ENCODE peak calls at places on chromosomes 16 and 17, in five cellular contexts. One of them, this sample, is unnamed.

GRCh38 chr16:89187337-89188063 is 12.8 kb downstream of the SLC22A31 start:
- DNase-seq in neuronal stem cell: no peak
- DNase-seq in H1: peak; percentile 50
- DNase-seq in mesenchymal stem cell: peak; percentile 45
- DNase-seq in H9: no peak
- DNase-seq in this sample: no peak

GRCh38 chr17:78019367-78019975 is 61.0 kb downstream of the TNRC6C start:
- DNase-seq in neuronal stem cell: no peak
- DNase-seq in H1: no peak
- DNase-seq in mesenchymal stem cell: peak; percentile 50
- DNase-seq in H9: no peak
- DNase-seq in this sample: peak; percentile 55

GRCh38 chr17:27559996-27560481 is 70.9 kb upstream of the LGALS9 start:
- DNase-seq in neuronal stem cell: no peak
- DNase-seq in H1: no peak
- DNase-seq in mesenchymal stem cell: peak; percentile 85
- DNase-seq in H9: no peak
- DNase-seq in this sample: no peak

GRCh38 chr16:48561960-48562393 is 48.0 kb downstream of the N4BP1 start:
- DNase-seq in neuronal stem cell: no peak
- DNase-seq in H1: no peak
- DNase-seq in mesenchymal stem cell: peak; percentile 28
- DNase-seq in H9: no peak
- DNase-seq in this sample: no peak

GRCh38 chr17:31494259-31495048 is 103.0 kb downstream of the RAB11FIP4 start:
- DNase-seq in neuronal stem cell: no peak
- DNase-seq in H1: no peak
- DNase-seq in mesenchymal stem cell: no peak
- DNase-seq in H9: no peak
- DNase-seq in this sample: peak; percentile 66

GRCh38 chr17:31424944-31425582 is 33.6 kb downstream of the RAB11FIP4 start:
- DNase-seq in neuronal stem cell: no peak
- DNase-seq in H1: peak; percentile 47
- DNase-seq in mesenchymal stem cell: no peak
- DNase-seq in H9: no peak
- DNase-seq in this sample: peak; percentile 60

GRCh38 chr16:84761448-84762368 is 58.1 kb upstream of the CRISPLD2 start:
- DNase-seq in neuronal stem cell: no peak
- DNase-seq in H1: no peak
- DNase-seq in mesenchymal stem cell: peak; percentile 50
- DNase-seq in H9: no peak
- DNase-seq in this sample: no peak

GRCh38 chr17:47871048-47871447 is 20.1 kb upstream of the SP6 start:
- DNase-seq in neuronal stem cell: no peak
- DNase-seq in H1: no peak
- DNase-seq in mesenchymal stem cell: no peak
- DNase-seq in H9: no peak
- DNase-seq in this sample: no peak

GRCh38 chr16:51268237-51268636 is 117.2 kb upstream of the SALL1 start:
- DNase-seq in neuronal stem cell: no peak
- DNase-seq in H1: no peak
- DNase-seq in mesenchymal stem cell: peak; percentile 1
- DNase-seq in H9: no peak
- DNase-seq in this sample: no peak

GRCh38 chr16:12925026-12925425 is 23.6 kb downstream of the SHISA9 start:
- DNase-seq in neuronal stem cell: no peak
- DNase-seq in H1: no peak
- DNase-seq in mesenchymal stem cell: no peak
- DNase-seq in H9: no peak
- DNase-seq in this sample: no peak

GRCh38 chr16:73068546-73069401 is 20.8 kb upstream of the ZFHX3 start:
- DNase-seq in neuronal stem cell: no peak
- DNase-seq in H1: no peak
- DNase-seq in mesenchymal stem cell: peak; percentile 97
- DNase-seq in H9: no peak
- DNase-seq in this sample: peak; percentile 33

DNA sequence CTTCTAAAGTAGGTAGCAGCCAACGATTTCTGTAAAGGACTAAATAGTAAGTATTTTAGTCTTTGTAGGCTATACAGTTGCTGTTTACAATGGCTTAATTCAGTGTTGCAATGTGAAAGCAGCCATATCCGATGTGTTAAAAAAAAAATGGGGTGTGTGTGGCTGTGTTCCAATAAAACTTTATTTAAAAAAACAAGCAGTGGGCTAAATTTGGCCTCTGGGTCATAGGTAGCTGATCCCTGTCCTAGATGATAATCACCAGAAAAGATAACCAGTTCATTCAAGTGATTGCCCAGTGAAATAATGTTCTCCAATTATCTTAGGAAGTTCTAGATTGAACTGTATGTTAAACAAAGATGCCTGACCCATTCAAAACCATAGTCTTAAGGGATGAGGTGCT is 124.3 kb downstream of the MAP2K6 start:
- DNase-seq in neuronal stem cell: no peak
- DNase-seq in H1: no peak
- DNase-seq in mesenchymal stem cell: peak; percentile 7
- DNase-seq in H9: no peak
- DNase-seq in this sample: no peak
- H3K4ac ChIP-seq in neuronal stem cell: no peak overlapping the region
- H3K4ac ChIP-seq in H1: no peak overlapping the region
- H3K4ac ChIP-seq in mesenchymal stem cell: no peak overlapping the region
- H3K4ac ChIP-seq in H9: no peak overlapping the region
- H3K4ac ChIP-seq in this sample: no peak overlapping the region

DNA sequence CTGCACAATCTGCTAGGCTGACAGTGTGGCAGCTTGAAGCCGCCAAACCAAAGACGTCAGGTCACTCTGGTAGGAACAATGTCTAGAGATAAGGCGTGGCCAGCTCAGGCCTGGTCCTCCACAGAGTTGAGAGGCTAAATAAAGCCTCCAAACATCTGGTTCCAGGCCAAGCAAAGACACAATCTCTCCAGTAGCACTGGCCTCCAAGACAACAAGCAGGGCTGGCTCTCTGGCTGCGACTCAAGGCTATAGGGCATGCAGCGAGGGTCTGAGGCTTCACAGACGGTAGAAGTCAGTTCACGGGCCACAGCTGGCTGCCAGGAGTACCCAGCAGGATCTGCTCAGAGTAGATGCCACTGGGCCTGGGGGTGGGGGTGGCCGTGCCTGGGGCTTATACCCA is 75.6 kb downstream of the ABR start:
- DNase-seq in neuronal stem cell: no peak
- DNase-seq in H1: no peak
- DNase-seq in mesenchymal stem cell: no peak
- DNase-seq in H9: no peak
- DNase-seq in this sample: no peak
- H2BK12ac ChIP-seq in neuronal stem cell: no peak overlapping the region
- H2BK12ac ChIP-seq in H1: no peak overlapping the region
- H2BK12ac ChIP-seq in mesenchymal stem cell: no peak overlapping the region
- H2BK12ac ChIP-seq in H9: no peak overlapping the region
- H2BK12ac ChIP-seq in this sample: no peak overlapping the region

GRCh38 chr17:45425125-45425983 is 7.3 kb downstream of the ARHGAP27 start:
- DNase-seq in neuronal stem cell: no peak
- DNase-seq in H1: peak; percentile 82
- DNase-seq in mesenchymal stem cell: peak; percentile 84
- DNase-seq in H9: peak; percentile 98
- DNase-seq in this sample: peak; percentile 94
- H3K4ac ChIP-seq in neuronal stem cell: no peak overlapping the region
- H3K4ac ChIP-seq in H1: no peak overlapping the region
- H3K4ac ChIP-seq in mesenchymal stem cell: no peak overlapping the region
- H3K4ac ChIP-seq in H9: no peak overlapping the region
- H3K4ac ChIP-seq in this sample: peak overlapping the region; percentile 27

DNA sequence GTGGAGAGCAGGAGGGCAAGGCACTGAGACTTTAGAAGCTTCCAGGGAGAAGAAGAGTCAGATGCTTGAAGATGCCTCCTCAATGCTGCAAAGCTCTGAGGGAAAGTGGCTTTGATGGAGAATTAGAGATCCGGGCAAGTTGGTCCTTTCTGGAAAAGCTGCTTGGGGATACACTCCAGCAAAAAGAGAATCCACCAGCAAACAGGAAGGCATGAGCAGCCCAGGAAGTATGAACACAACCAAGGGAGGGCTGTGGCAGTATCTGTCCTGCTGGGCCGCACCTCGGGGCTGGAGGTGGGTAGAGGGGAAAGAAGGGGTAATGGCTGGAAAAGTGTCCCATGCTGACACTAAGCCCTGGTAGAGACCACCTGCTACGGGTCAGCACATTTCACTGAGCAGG is 5.3 kb downstream of the LMF1 start:
- DNase-seq in neuronal stem cell: no peak
- DNase-seq in H1: no peak
- DNase-seq in mesenchymal stem cell: no peak
- DNase-seq in H9: no peak
- DNase-seq in this sample: no peak
- H2BK12ac ChIP-seq in neuronal stem cell: no peak overlapping the region
- H2BK12ac ChIP-seq in H1: no peak overlapping the region
- H2BK12ac ChIP-seq in mesenchymal stem cell: no peak overlapping the region
- H2BK12ac ChIP-seq in H9: no peak overlapping the region
- H2BK12ac ChIP-seq in this sample: no peak overlapping the region

DNA sequence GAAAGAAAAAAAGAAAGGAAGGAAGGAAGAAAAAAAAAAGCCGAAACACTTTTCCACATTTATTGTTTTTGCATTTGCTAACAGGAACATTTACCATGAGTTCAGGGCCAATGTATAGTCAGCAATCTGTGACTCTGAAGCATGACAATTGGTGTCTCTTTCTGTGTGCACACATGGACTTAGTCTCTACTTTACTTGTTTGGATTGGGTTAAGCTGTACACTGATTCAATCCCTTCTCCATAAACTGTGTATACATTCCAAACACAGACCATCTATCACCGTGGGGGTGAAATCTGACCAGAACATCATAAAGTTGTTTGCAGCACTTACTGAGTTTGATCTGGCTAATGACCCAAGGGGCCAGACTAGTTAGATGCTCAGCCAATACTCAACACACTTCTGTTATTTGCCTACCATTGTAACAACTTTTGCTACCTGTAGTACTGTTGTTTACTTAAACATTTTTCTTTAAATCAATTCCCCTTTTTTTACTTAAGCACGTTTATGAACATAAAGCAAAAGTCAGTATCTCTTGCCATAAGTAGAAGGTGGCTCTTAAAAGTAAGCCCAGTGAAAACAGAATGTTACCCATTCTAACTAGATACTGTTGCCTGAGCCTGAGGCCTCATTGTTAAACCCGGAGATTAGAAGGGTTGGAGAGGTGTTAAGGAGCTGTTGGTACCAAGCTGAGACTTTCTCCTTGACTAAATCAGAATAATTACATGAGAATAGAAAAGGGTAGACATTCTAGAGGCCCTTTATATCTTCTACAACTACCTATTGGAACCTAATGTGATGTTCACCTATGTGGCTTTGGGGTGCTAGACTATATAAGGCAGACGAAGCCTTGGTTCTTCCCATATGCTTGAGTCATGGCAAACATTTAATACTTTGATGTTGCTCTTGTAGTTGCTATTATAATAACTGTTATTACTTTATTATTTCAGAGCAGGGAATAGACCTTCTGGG is 41.8 kb downstream of the SCNN1B start:
- DNase-seq in neuronal stem cell: no peak
- DNase-seq in H1: no peak
- DNase-seq in mesenchymal stem cell: no peak
- DNase-seq in H9: no peak
- DNase-seq in this sample: no peak
- H3K4ac ChIP-seq in neuronal stem cell: no peak overlapping the region
- H3K4ac ChIP-seq in H1: no peak overlapping the region
- H3K4ac ChIP-seq in mesenchymal stem cell: no peak overlapping the region
- H3K4ac ChIP-seq in H9: no peak overlapping the region
- H3K4ac ChIP-seq in this sample: no peak overlapping the region

DNA sequence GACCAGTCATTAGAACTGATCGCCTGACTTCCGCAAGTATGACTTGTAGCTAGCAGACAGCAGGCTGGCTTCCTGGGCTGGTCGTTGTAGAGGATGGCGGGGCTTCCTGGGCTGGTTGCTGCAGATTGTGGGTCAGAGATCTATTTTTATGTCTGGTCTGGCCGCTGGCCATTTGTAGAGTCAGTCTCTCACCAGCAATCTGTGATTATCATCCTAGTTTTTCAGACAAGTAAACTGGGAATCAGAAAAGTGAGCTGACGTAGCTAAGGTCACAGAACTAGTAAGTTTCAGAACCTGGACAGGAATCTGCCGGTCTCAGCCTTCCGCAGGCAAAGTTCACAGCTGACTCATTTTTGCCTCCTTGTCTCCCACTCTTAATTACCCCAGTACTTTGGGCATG is 19.1 kb downstream of the GPR142 start:
- DNase-seq in neuronal stem cell: no peak
- DNase-seq in H1: no peak
- DNase-seq in mesenchymal stem cell: no peak
- DNase-seq in H9: no peak
- DNase-seq in this sample: no peak
- H2BK12ac ChIP-seq in neuronal stem cell: no peak overlapping the region
- H2BK12ac ChIP-seq in H1: no peak overlapping the region
- H2BK12ac ChIP-seq in mesenchymal stem cell: no peak overlapping the region
- H2BK12ac ChIP-seq in H9: no peak overlapping the region
- H2BK12ac ChIP-seq in this sample: no peak overlapping the region

GRCh38 chr16:15952265-15952711 is 2.9 kb downstream of the ABCC1 start:
- DNase-seq in neuronal stem cell: no peak
- DNase-seq in H1: no peak
- DNase-seq in mesenchymal stem cell: peak; percentile 45
- DNase-seq in H9: no peak
- DNase-seq in this sample: no peak

GRCh38 chr16:15954814-15955151 is 5.4 kb downstream of the ABCC1 start:
- DNase-seq in neuronal stem cell: no peak
- DNase-seq in H1: no peak
- DNase-seq in mesenchymal stem cell: no peak
- DNase-seq in H9: no peak
- DNase-seq in this sample: peak; percentile 18

GRCh38 chr16:15953477-15953876 is 4.1 kb downstream of the ABCC1 start:
- DNase-seq in neuronal stem cell: no peak
- DNase-seq in H1: no peak
- DNase-seq in mesenchymal stem cell: no peak
- DNase-seq in H9: no peak
- DNase-seq in this sample: no peak

GRCh38 chr16:15955425-15955824 is 6.0 kb downstream of the ABCC1 start:
- DNase-seq in neuronal stem cell: no peak
- DNase-seq in H1: no peak
- DNase-seq in mesenchymal stem cell: no peak
- DNase-seq in H9: no peak
- DNase-seq in this sample: no peak

DNA sequence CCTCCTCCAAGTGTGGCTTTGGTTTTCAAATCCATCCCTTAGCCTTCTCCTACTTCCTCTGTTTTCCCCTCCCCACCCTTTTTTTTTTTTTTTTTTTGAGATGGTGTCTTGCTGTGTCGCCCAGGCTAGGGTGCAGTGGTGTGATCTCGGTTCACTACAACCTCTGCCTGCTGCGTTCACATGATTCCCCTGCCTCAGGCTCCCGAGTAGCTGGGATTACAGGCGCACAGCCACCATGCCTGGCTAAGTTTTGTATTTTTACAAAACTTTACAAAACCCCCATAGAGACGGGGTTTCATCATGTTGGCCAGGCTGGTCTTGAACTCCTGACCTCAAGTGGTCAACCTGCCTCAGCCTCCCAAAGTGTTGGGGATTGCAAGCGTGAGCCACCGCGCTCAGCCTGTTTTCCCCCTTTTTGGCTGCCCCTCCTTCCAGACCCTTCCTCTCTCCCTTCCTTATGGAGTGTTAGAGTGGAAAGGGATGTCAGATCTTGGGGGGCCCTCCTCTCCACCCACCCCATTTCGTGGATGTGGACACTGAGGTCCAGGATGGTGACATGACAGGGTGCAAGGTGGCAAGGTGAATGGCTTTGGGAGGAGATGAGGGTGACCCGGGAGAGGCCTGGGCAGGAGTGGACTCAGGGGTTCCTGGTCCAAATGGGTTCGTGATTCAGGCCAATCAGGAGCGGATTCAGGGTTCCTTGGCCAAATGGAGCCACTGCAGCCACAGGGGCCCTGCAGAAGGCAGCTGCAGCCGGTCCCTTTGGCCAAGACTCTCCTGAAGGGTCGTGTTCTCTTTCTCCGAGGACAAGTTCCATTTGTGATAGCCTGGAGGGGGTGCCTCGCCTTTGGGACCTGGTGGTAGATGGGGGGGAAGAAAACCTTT is 4.8 kb downstream of the ABCC1 start:
- DNase-seq in neuronal stem cell: no peak
- DNase-seq in H1: no peak
- DNase-seq in mesenchymal stem cell: no peak
- DNase-seq in H9: no peak
- DNase-seq in this sample: no peak
- H3K4ac ChIP-seq in neuronal stem cell: no peak overlapping the region
- H3K4ac ChIP-seq in H1: no peak overlapping the region
- H3K4ac ChIP-seq in mesenchymal stem cell: no peak overlapping the region
- H3K4ac ChIP-seq in H9: no peak overlapping the region
- H3K4ac ChIP-seq in this sample: no peak overlapping the region

This sample was measured in trophoblast cell.